ENCODE peak calls at places on chromosome 3, in four cellular contexts. One of them, this sample, is unnamed.

GRCh38 chr3:49723301-49723630 is 485 bp downstream of the GMPPB start:
- DNase-seq in lower leg skin: no peak
- DNase-seq in myocyte: peak
- DNase-seq in activated naive CD8-positive, alpha-beta T cell treated with anti-CD3 and anti-CD28 coated beads, Interleukin-2, amount 50 U/mL, for 16 hours: no peak
- DNase-seq in this sample: peak

GRCh38 chr3:67578416-67578815 is 76.0 kb downstream of the SUCLG2 start:
- DNase-seq in lower leg skin: no peak
- DNase-seq in myocyte: no peak
- DNase-seq in activated naive CD8-positive, alpha-beta T cell treated with anti-CD3 and anti-CD28 coated beads, Interleukin-2, amount 50 U/mL, for 16 hours: no peak
- DNase-seq in this sample: no peak

GRCh38 chr3:128279594-128279880 is 126.3 kb downstream of the EEFSEC start:
- DNase-seq in lower leg skin: no peak
- DNase-seq in myocyte: no peak
- DNase-seq in activated naive CD8-positive, alpha-beta T cell treated with anti-CD3 and anti-CD28 coated beads, Interleukin-2, amount 50 U/mL, for 16 hours: no peak
- DNase-seq in this sample: no peak

GRCh38 chr3:102174832-102175374 is 259.9 kb upstream of the ZPLD1 start:
- DNase-seq in lower leg skin: no peak
- DNase-seq in myocyte: peak
- DNase-seq in activated naive CD8-positive, alpha-beta T cell treated with anti-CD3 and anti-CD28 coated beads, Interleukin-2, amount 50 U/mL, for 16 hours: no peak
- DNase-seq in this sample: no peak

GRCh38 chr3:147652682-147653081 is 243.5 kb downstream of the ZIC1 start:
- DNase-seq in lower leg skin: no peak
- DNase-seq in myocyte: no peak
- DNase-seq in activated naive CD8-positive, alpha-beta T cell treated with anti-CD3 and anti-CD28 coated beads, Interleukin-2, amount 50 U/mL, for 16 hours: no peak
- DNase-seq in this sample: no peak

GRCh38 chr3:50612973-50613851 is 1.6 kb upstream of the CISH start:
- DNase-seq in lower leg skin: no peak
- DNase-seq in myocyte: no peak
- DNase-seq in activated naive CD8-positive, alpha-beta T cell treated with anti-CD3 and anti-CD28 coated beads, Interleukin-2, amount 50 U/mL, for 16 hours: no peak
- DNase-seq in this sample: no peak

GRCh38 chr3:27025718-27026117 is 343.5 kb downstream of the NEK10 start:
- DNase-seq in lower leg skin: no peak
- DNase-seq in myocyte: peak
- DNase-seq in activated naive CD8-positive, alpha-beta T cell treated with anti-CD3 and anti-CD28 coated beads, Interleukin-2, amount 50 U/mL, for 16 hours: no peak
- DNase-seq in this sample: no peak

GRCh38 chr3:1609416-1609815 is 489.2 kb upstream of the CNTN4 start:
- DNase-seq in lower leg skin: no peak
- DNase-seq in myocyte: peak
- DNase-seq in activated naive CD8-positive, alpha-beta T cell treated with anti-CD3 and anti-CD28 coated beads, Interleukin-2, amount 50 U/mL, for 16 hours: no peak
- DNase-seq in this sample: peak

GRCh38 chr3:155581579-155581978 is 163.3 kb downstream of the PLCH1 start:
- DNase-seq in lower leg skin: no peak
- DNase-seq in myocyte: no peak
- DNase-seq in activated naive CD8-positive, alpha-beta T cell treated with anti-CD3 and anti-CD28 coated beads, Interleukin-2, amount 50 U/mL, for 16 hours: no peak
- DNase-seq in this sample: no peak

GRCh38 chr3:69485489-69485888 is 99.6 kb upstream of the FRMD4B start:
- DNase-seq in lower leg skin: no peak
- DNase-seq in myocyte: no peak
- DNase-seq in activated naive CD8-positive, alpha-beta T cell treated with anti-CD3 and anti-CD28 coated beads, Interleukin-2, amount 50 U/mL, for 16 hours: no peak
- DNase-seq in this sample: no peak

GRCh38 chr3:149647812-149648211 is 10.0 kb downstream of the WWTR1 start:
- DNase-seq in lower leg skin: no peak
- DNase-seq in myocyte: no peak
- DNase-seq in activated naive CD8-positive, alpha-beta T cell treated with anti-CD3 and anti-CD28 coated beads, Interleukin-2, amount 50 U/mL, for 16 hours: no peak
- DNase-seq in this sample: no peak

GRCh38 chr3:145767909-145768308 is 393.1 kb downstream of the PLOD2 start:
- DNase-seq in lower leg skin: no peak
- DNase-seq in myocyte: peak
- DNase-seq in activated naive CD8-positive, alpha-beta T cell treated with anti-CD3 and anti-CD28 coated beads, Interleukin-2, amount 50 U/mL, for 16 hours: no peak
- DNase-seq in this sample: no peak

GRCh38 chr3:184765047-184765729 is 46.8 kb upstream of the VPS8 start:
- DNase-seq in lower leg skin: no peak
- DNase-seq in myocyte: no peak
- DNase-seq in activated naive CD8-positive, alpha-beta T cell treated with anti-CD3 and anti-CD28 coated beads, Interleukin-2, amount 50 U/mL, for 16 hours: no peak
- DNase-seq in this sample: no peak

GRCh38 chr3:31776016-31776415 is 205.0 kb downstream of the OSBPL10 start:
- DNase-seq in lower leg skin: no peak
- DNase-seq in myocyte: no peak
- DNase-seq in activated naive CD8-positive, alpha-beta T cell treated with anti-CD3 and anti-CD28 coated beads, Interleukin-2, amount 50 U/mL, for 16 hours: no peak
- DNase-seq in this sample: no peak

GRCh38 chr3:13111874-13112520 is 38.8 kb upstream of the IQSEC1 start:
- DNase-seq in lower leg skin: no peak
- DNase-seq in myocyte: peak
- DNase-seq in activated naive CD8-positive, alpha-beta T cell treated with anti-CD3 and anti-CD28 coated beads, Interleukin-2, amount 50 U/mL, for 16 hours: no peak
- DNase-seq in this sample: no peak

GRCh38 chr3:152595975-152596832 is 238.7 kb upstream of the P2RY1 start:
- DNase-seq in lower leg skin: peak
- DNase-seq in myocyte: peak
- DNase-seq in activated naive CD8-positive, alpha-beta T cell treated with anti-CD3 and anti-CD28 coated beads, Interleukin-2, amount 50 U/mL, for 16 hours: no peak
- DNase-seq in this sample: no peak

GRCh38 chr3:121894191-121894990 is at the start of gene SLC15A2:
- DNase-seq in lower leg skin: no peak
- DNase-seq in myocyte: peak
- DNase-seq in activated naive CD8-positive, alpha-beta T cell treated with anti-CD3 and anti-CD28 coated beads, Interleukin-2, amount 50 U/mL, for 16 hours: no peak
- DNase-seq in this sample: no peak

GRCh38 chr3:24565656-24566055 is 71.0 kb upstream of the THRB start:
- DNase-seq in lower leg skin: no peak
- DNase-seq in myocyte: no peak
- DNase-seq in activated naive CD8-positive, alpha-beta T cell treated with anti-CD3 and anti-CD28 coated beads, Interleukin-2, amount 50 U/mL, for 16 hours: no peak
- DNase-seq in this sample: no peak

GRCh38 chr3:161142486-161142885 is 37.3 kb upstream of the B3GALNT1 start:
- DNase-seq in lower leg skin: no peak
- DNase-seq in myocyte: no peak
- DNase-seq in activated naive CD8-positive, alpha-beta T cell treated with anti-CD3 and anti-CD28 coated beads, Interleukin-2, amount 50 U/mL, for 16 hours: no peak
- DNase-seq in this sample: no peak

GRCh38 chr3:194312743-194313281 is 38.3 kb downstream of the CPN2 start:
- DNase-seq in lower leg skin: peak
- DNase-seq in myocyte: no peak
- DNase-seq in activated naive CD8-positive, alpha-beta T cell treated with anti-CD3 and anti-CD28 coated beads, Interleukin-2, amount 50 U/mL, for 16 hours: no peak
- DNase-seq in this sample: peak

GRCh38 chr3:13657660-13658435 is 108.9 kb downstream of the FBLN2 start:
- DNase-seq in lower leg skin: no peak
- DNase-seq in myocyte: peak
- DNase-seq in activated naive CD8-positive, alpha-beta T cell treated with anti-CD3 and anti-CD28 coated beads, Interleukin-2, amount 50 U/mL, for 16 hours: peak
- DNase-seq in this sample: peak

GRCh38 chr3:142852009-142852408 is 36.9 kb downstream of the PCOLCE2 start:
- DNase-seq in lower leg skin: no peak
- DNase-seq in myocyte: no peak
- DNase-seq in activated naive CD8-positive, alpha-beta T cell treated with anti-CD3 and anti-CD28 coated beads, Interleukin-2, amount 50 U/mL, for 16 hours: no peak
- DNase-seq in this sample: no peak

GRCh38 chr3:51717446-51717845 is 10.6 kb downstream of the GRM2 start:
- DNase-seq in lower leg skin: no peak
- DNase-seq in myocyte: peak
- DNase-seq in activated naive CD8-positive, alpha-beta T cell treated with anti-CD3 and anti-CD28 coated beads, Interleukin-2, amount 50 U/mL, for 16 hours: no peak
- DNase-seq in this sample: no peak

GRCh38 chr3:55723653-55724406 is 236.7 kb upstream of the WNT5A start:
- DNase-seq in lower leg skin: no peak
- DNase-seq in myocyte: no peak
- DNase-seq in activated naive CD8-positive, alpha-beta T cell treated with anti-CD3 and anti-CD28 coated beads, Interleukin-2, amount 50 U/mL, for 16 hours: no peak
- DNase-seq in this sample: no peak

GRCh38 chr3:119340014-119340413 is 45.8 kb downstream of the ARHGAP31 start:
- DNase-seq in lower leg skin: no peak
- DNase-seq in myocyte: peak
- DNase-seq in activated naive CD8-positive, alpha-beta T cell treated with anti-CD3 and anti-CD28 coated beads, Interleukin-2, amount 50 U/mL, for 16 hours: no peak
- DNase-seq in this sample: no peak

GRCh38 chr3:85162905-85163304 is 204.1 kb downstream of the CADM2 start:
- DNase-seq in lower leg skin: no peak
- DNase-seq in myocyte: no peak
- DNase-seq in activated naive CD8-positive, alpha-beta T cell treated with anti-CD3 and anti-CD28 coated beads, Interleukin-2, amount 50 U/mL, for 16 hours: no peak
- DNase-seq in this sample: no peak

GRCh38 chr3:31550452-31551251 is 17.9 kb downstream of the STT3B start:
- DNase-seq in lower leg skin: no peak
- DNase-seq in myocyte: peak
- DNase-seq in activated naive CD8-positive, alpha-beta T cell treated with anti-CD3 and anti-CD28 coated beads, Interleukin-2, amount 50 U/mL, for 16 hours: no peak
- DNase-seq in this sample: no peak

GRCh38 chr3:131082246-131082645 is 55.6 kb downstream of the NEK11 start:
- DNase-seq in lower leg skin: no peak
- DNase-seq in myocyte: no peak
- DNase-seq in activated naive CD8-positive, alpha-beta T cell treated with anti-CD3 and anti-CD28 coated beads, Interleukin-2, amount 50 U/mL, for 16 hours: no peak
- DNase-seq in this sample: no peak

This sample was measured in glutamatergic neuron.